ENCODE peak calls at places on chromosomes 7 and 10, in six cellular contexts. R is GM20000, K is astrocyte of the cerebellum, J is endothelial cell, I is uterus, P is HCT116. Y is an unnamed sample.

GRCh38 chr7:8455426-8455825 is 22.0 kb downstream of the NXPH1 start:
- DNase-seq in I (no peak), J (no peak), R (no peak), P (no peak), K (no peak), Y (no peak)

GRCh38 chr10:97499561-97500296 is 1.0 kb downstream of the UBTD1 start:
- DNase-seq in P (no peak), R (no peak), K (peak; percentile 22), J (peak; percentile 33), I (peak; percentile 77), Y (no peak)

GRCh38 chr10:123512881-123513822 is 153.0 kb upstream of the GPR26 start:
- DNase-seq in I (no peak), K (no peak), P (no peak), J (no peak), R (no peak), Y (no peak)

GRCh38 chr7:112640682-112641081 is 149.5 kb downstream of the TMEM168 start:
- DNase-seq in K (no peak), P (no peak), J (no peak), R (no peak), I (no peak), Y (no peak)

GRCh38 chr10:97426776-97427570 is 982 bp downstream of the PGAM1 start:
- DNase-seq in K (no peak), I (no peak), R (no peak), J (peak; percentile 24), P (no peak), Y (no peak)

GRCh38 chr7:100219271-100219737 is 445 bp upstream of the PVRIG start:
- DNase-seq in R (no peak), P (no peak), J (no peak), K (no peak), I (no peak), Y (peak; percentile 59)

GRCh38 chr7:116500071-116500853 is 724 bp downstream of the CAV2 start:
- DNase-seq in K (no peak), I (peak; percentile 45), J (peak; percentile 38), P (no peak), R (peak; percentile 32), Y (peak; percentile 79)

GRCh38 chr7:148697950-148698396 is 730 bp upstream of the CUL1 start:
- DNase-seq in R (peak; percentile 25), K (no peak), P (no peak), J (no peak), I (peak; percentile 44), Y (no peak)

GRCh38 chr10:31031666-31032514 is at the start of gene ZNF438:
- DNase-seq in J (peak; percentile 97), K (peak; percentile 87), P (peak; percentile 80), I (peak; percentile 98), R (peak; percentile 99), Y (peak; percentile 94)

GRCh38 chr10:14653271-14654161 is 121.2 kb downstream of the FAM107B start:
- DNase-seq in J (peak; percentile 31), I (peak; percentile 43), R (no peak), K (peak; percentile 59), P (no peak), Y (peak; percentile 10)

GRCh38 chr10:72927485-72927884 is 27.1 kb downstream of the PLA2G12B start:
- DNase-seq in J (no peak), I (no peak), R (no peak), P (no peak), K (no peak), Y (no peak)

GRCh38 chr7:55774327-55775050 is 88.1 kb downstream of the SEPTIN14 start:
- DNase-seq in R (no peak), I (no peak), K (no peak), P (no peak), J (no peak), Y (no peak)

GRCh38 chr10:112689327-112689726 is 242.3 kb downstream of the VTI1A start:
- DNase-seq in J (peak; percentile 44), P (peak; percentile 10), I (peak; percentile 20), R (no peak), K (no peak), Y (peak; percentile 14)

GRCh38 chr10:103765981-103766380 is 89.4 kb downstream of the SH3PXD2A start:
- DNase-seq in P (no peak), R (no peak), I (no peak), J (no peak), K (no peak), Y (peak; percentile 84)

GRCh38 chr10:4059471-4060138 is 274.6 kb upstream of the KLF6 start:
- DNase-seq in I (no peak), K (no peak), R (no peak), P (no peak), J (no peak), Y (peak; percentile 10)

GRCh38 chr7:48130658-48131108 is 40.6 kb upstream of the ABCA13 start:
- DNase-seq in R (no peak), P (no peak), J (no peak), I (no peak), K (no peak), Y (no peak)

GRCh38 chr7:43803865-43804264 is 45.4 kb downstream of the BLVRA start:
- DNase-seq in I (no peak), P (no peak), J (no peak), K (no peak), R (no peak), Y (no peak)

GRCh38 chr7:74283858-74284447 is 5.3 kb upstream of the CLIP2 start:
- DNase-seq in R (no peak), J (no peak), I (no peak), P (no peak), K (no peak), Y (no peak)

GRCh38 chr10:115773832-115774231 is 499.2 kb downstream of the GFRA1 start:
- DNase-seq in K (no peak), I (no peak), J (no peak), P (no peak), R (no peak), Y (no peak)

GRCh38 chr10:47403401-47404318 is 19.6 kb upstream of the ZNF488 start:
- DNase-seq in R (no peak), K (no peak), I (no peak), P (no peak), J (no peak), Y (no peak)

GRCh38 chr10:80161321-80162084 is 29.0 kb downstream of the PLAC9 start:
- DNase-seq in J (peak; percentile 21), P (no peak), K (no peak), R (no peak), I (no peak), Y (no peak)
- TF ChIP-seq CTCF in J (peak; percentile 35), P (peak; percentile 33), K (peak; percentile 35), R (no peak), I (no peak), Y (peak; percentile 21)

DNA sequence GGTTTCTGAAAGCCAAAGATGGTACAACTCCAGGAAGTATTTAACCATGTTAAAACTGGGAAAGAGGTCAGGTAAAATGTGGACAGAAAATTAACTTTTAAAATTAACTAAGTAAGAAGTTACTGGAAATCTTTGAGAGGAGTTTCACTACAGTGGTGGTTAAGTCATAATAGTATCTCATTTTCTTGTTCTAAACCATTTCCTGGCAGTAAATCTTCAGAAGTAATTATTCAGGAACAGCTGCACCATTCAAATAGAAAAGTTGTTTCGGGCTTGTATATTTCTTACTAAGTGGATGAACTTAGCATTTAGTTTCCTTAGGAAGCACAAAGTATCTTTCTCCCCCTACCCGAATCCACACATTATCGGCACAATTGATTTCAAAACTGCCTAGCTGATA is 27.1 kb downstream of the COPG2 start:
- DNase-seq in R (no peak), J (no peak), K (no peak), P (no peak), I (no peak), Y (no peak)
- TF ChIP-seq CTCF in R (no peak), J (no peak), K (no peak), P (no peak), I (no peak), Y (no peak)

DNA sequence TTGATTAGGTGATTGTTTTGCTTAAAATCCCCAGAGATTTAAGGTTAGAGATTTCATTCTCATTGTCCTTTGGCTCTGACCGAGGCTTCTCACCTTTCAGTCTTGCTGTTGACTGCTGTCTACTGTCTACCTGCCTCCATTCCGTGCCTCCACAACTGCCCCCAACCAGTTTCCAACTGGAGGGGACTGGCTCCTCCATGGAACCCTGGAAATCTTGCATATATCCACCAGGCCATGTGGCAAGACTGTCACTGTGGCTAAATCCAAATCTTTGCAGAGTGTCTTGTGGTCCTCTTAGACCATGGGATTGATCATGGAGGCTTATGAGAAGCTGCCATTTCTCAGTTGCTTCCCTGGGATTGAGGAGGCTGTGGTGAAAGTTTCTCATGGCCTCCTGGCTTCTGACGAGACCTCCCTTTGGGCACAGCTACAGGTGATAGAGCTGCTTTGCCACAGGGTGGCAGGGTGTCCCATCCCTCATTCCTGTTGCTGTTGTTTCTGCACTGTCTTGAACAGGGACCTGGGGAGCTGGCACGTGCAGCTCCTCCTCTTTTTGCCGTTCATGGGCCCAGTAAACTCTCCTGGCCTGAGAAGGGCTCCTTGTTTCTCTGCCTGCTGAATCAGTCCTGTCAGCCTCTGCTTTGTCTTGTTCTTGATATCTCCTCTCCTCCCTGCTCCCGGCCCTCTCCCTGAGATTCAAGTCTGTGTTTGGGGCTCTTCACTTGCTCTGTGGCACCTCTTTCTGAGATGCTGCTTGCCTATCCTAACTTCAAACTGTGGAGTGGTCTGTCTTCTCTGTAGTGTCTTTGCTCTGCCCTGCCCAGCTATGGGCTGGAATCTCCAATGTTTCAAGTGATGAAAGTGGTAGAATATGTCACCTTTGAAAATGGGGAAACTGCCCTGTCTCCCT is 63.6 kb upstream of the IGFBP3 start:
- DNase-seq in R (no peak), J (no peak), P (no peak), K (no peak), I (no peak), Y (no peak)
- TF ChIP-seq CTCF in R (no peak), J (no peak), P (peak; percentile 29), K (no peak), I (no peak), Y (no peak)

GRCh38 chr7:1717095-1717483 is 47.0 kb downstream of the ELFN1 start:
- DNase-seq in R (no peak), K (no peak), I (no peak), P (no peak), J (no peak), Y (no peak)

GRCh38 chr7:1715331-1715625 is 45.2 kb downstream of the ELFN1 start:
- DNase-seq in K (no peak), I (no peak), J (no peak), P (no peak), R (no peak), Y (no peak)

GRCh38 chr7:1715671-1716074 is 45.6 kb downstream of the ELFN1 start:
- DNase-seq in J (no peak), R (no peak), P (no peak), I (no peak), K (no peak), Y (no peak)

GRCh38 chr7:1717903-1718676 is 48.0 kb downstream of the ELFN1 start:
- DNase-seq in P (no peak), J (no peak), K (no peak), I (no peak), R (no peak), Y (no peak)

DNA sequence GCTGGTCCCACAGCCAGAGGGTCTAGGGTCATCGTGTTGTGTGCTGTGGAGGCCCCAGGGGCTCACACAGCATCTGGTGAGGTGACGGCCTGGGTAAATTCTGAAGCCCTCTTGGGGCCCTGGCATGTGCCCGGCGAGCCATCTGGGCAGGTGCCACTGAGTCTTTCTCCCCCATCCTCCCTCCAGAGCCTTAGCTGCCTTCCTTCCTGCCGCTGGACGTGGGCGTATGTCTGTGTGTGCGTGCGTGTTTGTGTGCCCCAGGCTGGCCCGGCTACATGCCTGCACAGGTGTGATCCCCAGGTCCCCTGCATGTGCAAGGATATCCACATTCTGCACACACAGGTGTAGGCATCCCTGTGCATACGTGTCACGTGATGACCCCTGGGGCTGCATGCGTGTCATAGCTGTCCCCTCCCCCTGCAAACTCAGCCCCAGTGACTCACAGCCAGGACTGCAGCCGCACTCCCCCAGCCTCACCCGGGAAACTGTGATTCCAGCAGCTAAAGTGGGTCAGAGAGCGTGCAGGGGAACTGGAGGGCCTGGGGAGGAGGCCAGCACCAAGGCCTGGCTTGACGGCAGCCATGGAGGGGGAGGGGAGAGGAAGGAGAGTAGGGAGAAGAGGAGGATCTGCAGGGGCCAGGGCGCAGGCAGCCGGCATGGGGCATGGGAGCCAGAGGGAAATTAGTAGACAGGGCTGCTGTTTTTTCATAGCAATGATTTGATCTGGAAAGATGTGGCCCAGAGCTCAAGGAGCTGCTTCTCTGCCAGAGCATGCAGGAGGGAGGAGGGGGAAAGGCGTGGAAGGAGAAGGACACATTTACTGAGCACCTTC is 46.4 kb downstream of the ELFN1 start:
- DNase-seq in R (no peak), P (no peak), K (no peak), J (no peak), I (no peak), Y (peak; percentile 21)
- TF ChIP-seq CTCF in R (no peak), P (no peak), K (no peak), J (no peak), I (no peak), Y (no peak)